ENCODE peak calls at places on chromosomes 6 and 20, in ten cellular contexts. Z is hypothalamus; N is ureter; W is non-pigmented ciliary epithelial cell; X is EH; D is B cell; M is EL; B is foreskin fibroblast; S is ELR; E is activated naive CD4-positive, alpha-beta T cell. G is an unnamed sample.

GRCh38 chr20:53652090-53652858 is 58.6 kb upstream of the ZNF217 start:
- DNase-seq in M (no peak), X (no peak), D (no peak), W (no peak), N (no peak), S (no peak), Z (no peak), E (no peak), B (peak; percentile 40), G (no peak)

GRCh38 chr6:163416640-163417253 is 2.2 kb downstream of the QKI start:
- DNase-seq in B (peak; percentile 85), W (no peak), M (peak; percentile 88), Z (no peak), X (peak; percentile 88), N (peak; percentile 72), E (no peak), S (peak; percentile 89), D (no peak), G (peak; percentile 62)

GRCh38 chr6:167839343-167839742 is 12.6 kb downstream of the AFDN start:
- DNase-seq in M (no peak), S (no peak), W (no peak), B (no peak), E (no peak), X (no peak), N (no peak), D (no peak), Z (no peak), G (no peak)

GRCh38 chr6:149905911-149906371 is 8.0 kb upstream of the RAET1E start:
- DNase-seq in Z (no peak), D (no peak), M (no peak), W (no peak), X (no peak), E (no peak), N (no peak), S (no peak), B (no peak), G (no peak)

GRCh38 chr6:5034328-5034727 is 30.5 kb upstream of the RPP40 start:
- DNase-seq in M (no peak), S (no peak), X (no peak), Z (no peak), B (peak; percentile 17), E (no peak), D (no peak), W (no peak), N (no peak), G (no peak)

GRCh38 chr6:167050903-167051302 is 51.7 kb downstream of the CEP43 start:
- DNase-seq in Z (no peak), S (no peak), B (no peak), D (no peak), W (no peak), E (no peak), M (no peak), N (no peak), X (no peak), G (no peak)

GRCh38 chr20:4625687-4626086 is 96.0 kb upstream of the PRND start:
- DNase-seq in D (no peak), M (no peak), Z (no peak), N (no peak), X (no peak), S (no peak), E (no peak), W (no peak), B (no peak), G (no peak)

GRCh38 chr20:8408587-8409307 is 276.7 kb downstream of the PLCB1 start:
- DNase-seq in X (no peak), W (no peak), B (no peak), S (no peak), Z (no peak), E (no peak), D (no peak), M (no peak), N (no peak), G (no peak)

GRCh38 chr6:77740380-77740779 is 87.5 kb downstream of the MEI4 start:
- DNase-seq in W (peak; percentile 6), D (no peak), X (peak; percentile 6), Z (no peak), S (peak; percentile 46), M (peak; percentile 4), E (no peak), B (peak; percentile 18), N (no peak), G (no peak)

G was measured in AG09309.